ENCODE peak calls at places on chromosomes 7 and 10, in six cellular contexts. One of them, this sample, is unnamed.

GRCh38 chr10:72011016-72011415 is 46.8 kb downstream of the CHST3 start:
- DNase-seq in thyroid gland: no peak
- DNase-seq in uterus: no peak
- DNase-seq in HCT116: no peak
- DNase-seq in body of pancreas: no peak
- DNase-seq in spleen: no peak
- DNase-seq in this sample: no peak

GRCh38 chr10:28794986-28795385 is 117.7 kb downstream of the BAMBI start:
- DNase-seq in thyroid gland: no peak
- DNase-seq in HCT116: no peak
- DNase-seq in body of pancreas: no peak
- DNase-seq in spleen: no peak
- DNase-seq in uterus: no peak
- DNase-seq in this sample: no peak

GRCh38 chr10:131089150-131089549 is 222.4 kb downstream of the TCERG1L start:
- DNase-seq in HCT116: no peak
- DNase-seq in body of pancreas: no peak
- DNase-seq in thyroid gland: no peak
- DNase-seq in uterus: no peak
- DNase-seq in spleen: peak
- DNase-seq in this sample: no peak

GRCh38 chr7:100367676-100368613 is 5.3 kb upstream of the PILRA start:
- DNase-seq in thyroid gland: peak
- DNase-seq in HCT116: no peak
- DNase-seq in uterus: no peak
- DNase-seq in body of pancreas: no peak
- DNase-seq in spleen: peak
- DNase-seq in this sample: no peak

GRCh38 chr7:157136372-157136771 is 2.4 kb upstream of the UBE3C start:
- DNase-seq in uterus: no peak
- DNase-seq in HCT116: no peak
- DNase-seq in thyroid gland: no peak
- DNase-seq in spleen: no peak
- DNase-seq in body of pancreas: no peak
- DNase-seq in this sample: no peak

GRCh38 chr10:23994459-23995046 is 214.4 kb upstream of the KIAA1217 start:
- DNase-seq in body of pancreas: peak
- DNase-seq in HCT116: peak
- DNase-seq in uterus: peak
- DNase-seq in spleen: no peak
- DNase-seq in thyroid gland: peak
- DNase-seq in this sample: peak

GRCh38 chr10:4181690-4182089 is 396.7 kb upstream of the KLF6 start:
- DNase-seq in uterus: no peak
- DNase-seq in thyroid gland: no peak
- DNase-seq in body of pancreas: no peak
- DNase-seq in spleen: no peak
- DNase-seq in HCT116: no peak
- DNase-seq in this sample: no peak

GRCh38 chr10:32972454-32972853 is 14.4 kb upstream of the ITGB1 start:
- DNase-seq in thyroid gland: no peak
- DNase-seq in HCT116: no peak
- DNase-seq in body of pancreas: no peak
- DNase-seq in spleen: no peak
- DNase-seq in uterus: no peak
- DNase-seq in this sample: no peak

GRCh38 chr7:369476-369980 is 79.6 kb downstream of the FOXL3 start:
- DNase-seq in thyroid gland: no peak
- DNase-seq in spleen: peak
- DNase-seq in body of pancreas: peak
- DNase-seq in HCT116: no peak
- DNase-seq in uterus: no peak
- DNase-seq in this sample: no peak

GRCh38 chr7:5462216-5462615 is 38.6 kb upstream of the TNRC18 start:
- DNase-seq in spleen: no peak
- DNase-seq in uterus: no peak
- DNase-seq in HCT116: no peak
- DNase-seq in thyroid gland: no peak
- DNase-seq in body of pancreas: no peak
- DNase-seq in this sample: no peak
- TF ChIP-seq POLR2A in spleen: no peak
- TF ChIP-seq POLR2A in uterus: no peak
- TF ChIP-seq POLR2A in HCT116: no peak
- TF ChIP-seq POLR2A in thyroid gland: no peak
- TF ChIP-seq POLR2A in body of pancreas: no peak
- TF ChIP-seq POLR2A in this sample: no peak

DNA sequence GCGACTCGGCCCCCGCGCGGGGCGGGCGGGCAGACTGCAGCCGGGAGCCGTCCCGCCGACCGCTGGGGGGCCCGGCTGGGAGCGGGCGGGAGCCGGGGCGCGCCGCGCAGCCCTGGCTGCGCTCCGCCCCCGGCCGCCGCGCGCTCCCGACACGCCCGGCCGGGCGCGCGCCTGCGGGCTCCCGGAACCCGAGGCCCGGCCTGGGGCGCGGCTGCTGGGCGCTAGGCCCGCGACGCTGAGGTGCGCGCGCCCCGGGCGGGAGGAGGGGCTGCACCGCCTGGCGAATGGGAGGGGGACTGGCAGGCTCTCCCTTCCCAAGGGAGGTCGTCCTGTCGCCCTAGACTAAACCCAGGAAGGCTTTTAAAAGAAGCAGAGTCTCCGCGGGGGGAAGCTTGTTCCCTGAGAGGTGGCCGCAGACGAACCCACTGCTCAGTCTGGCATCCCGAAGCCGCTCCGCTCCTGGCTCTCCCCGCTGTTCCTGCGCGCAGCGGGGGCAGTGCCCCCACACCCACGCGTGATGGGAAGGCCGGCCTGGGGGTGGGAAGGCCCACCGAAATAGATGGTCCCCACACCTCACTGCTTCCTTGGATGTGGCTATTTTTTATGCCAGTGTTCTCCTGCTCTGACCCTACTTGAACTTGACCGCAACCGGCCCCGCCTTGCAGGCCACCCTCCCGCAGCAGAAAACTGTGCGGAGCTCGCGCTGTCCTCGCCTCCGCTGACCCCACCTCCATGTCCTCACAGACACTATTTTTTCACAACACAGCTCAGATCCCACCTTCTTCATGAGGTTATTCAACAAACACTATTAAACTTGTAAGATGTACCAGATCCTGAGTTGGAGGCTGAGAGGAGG is at the start of gene VOPP1:
- DNase-seq in HCT116: no peak
- DNase-seq in spleen: peak
- DNase-seq in uterus: peak
- DNase-seq in thyroid gland: peak
- DNase-seq in body of pancreas: peak
- DNase-seq in this sample: peak
- TF ChIP-seq POLR2A in HCT116: no peak
- TF ChIP-seq POLR2A in spleen: no peak
- TF ChIP-seq POLR2A in uterus: peak
- TF ChIP-seq POLR2A in thyroid gland: peak
- TF ChIP-seq POLR2A in body of pancreas: peak
- TF ChIP-seq POLR2A in this sample: peak

GRCh38 chr7:28685660-28686417 is 272.3 kb downstream of the TRIL start:
- DNase-seq in uterus: peak
- DNase-seq in spleen: peak
- DNase-seq in HCT116: peak
- DNase-seq in thyroid gland: peak
- DNase-seq in body of pancreas: peak
- DNase-seq in this sample: peak
- TF ChIP-seq POLR2A in uterus: peak
- TF ChIP-seq POLR2A in spleen: peak
- TF ChIP-seq POLR2A in HCT116: no peak
- TF ChIP-seq POLR2A in thyroid gland: peak
- TF ChIP-seq POLR2A in body of pancreas: peak
- TF ChIP-seq POLR2A in this sample: peak

DNA sequence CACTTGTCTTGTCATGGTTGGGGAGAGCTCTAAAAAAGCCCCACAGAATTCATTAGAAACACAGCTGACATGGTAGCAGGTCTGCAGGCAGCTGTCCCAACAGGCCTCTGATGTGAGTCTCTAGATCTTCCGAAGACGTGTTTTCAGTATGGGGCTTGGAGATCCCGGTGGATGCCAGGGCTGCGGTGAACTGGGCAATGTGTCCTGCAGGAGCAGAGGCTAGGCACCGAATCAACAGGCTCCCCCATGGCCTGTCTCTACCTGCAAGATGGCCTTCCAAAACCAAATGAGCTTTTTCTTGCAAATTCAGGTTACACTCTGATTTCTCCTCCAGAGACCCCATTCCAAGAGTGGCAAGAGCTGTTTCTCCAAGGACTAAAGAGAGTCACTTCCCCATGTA is 2.9 kb downstream of the CPXM2 start:
- DNase-seq in uterus: no peak
- DNase-seq in thyroid gland: no peak
- DNase-seq in body of pancreas: no peak
- DNase-seq in spleen: no peak
- DNase-seq in HCT116: no peak
- DNase-seq in this sample: no peak
- TF ChIP-seq POLR2A in uterus: no peak
- TF ChIP-seq POLR2A in thyroid gland: no peak
- TF ChIP-seq POLR2A in body of pancreas: no peak
- TF ChIP-seq POLR2A in spleen: no peak
- TF ChIP-seq POLR2A in HCT116: no peak
- TF ChIP-seq POLR2A in this sample: no peak

DNA sequence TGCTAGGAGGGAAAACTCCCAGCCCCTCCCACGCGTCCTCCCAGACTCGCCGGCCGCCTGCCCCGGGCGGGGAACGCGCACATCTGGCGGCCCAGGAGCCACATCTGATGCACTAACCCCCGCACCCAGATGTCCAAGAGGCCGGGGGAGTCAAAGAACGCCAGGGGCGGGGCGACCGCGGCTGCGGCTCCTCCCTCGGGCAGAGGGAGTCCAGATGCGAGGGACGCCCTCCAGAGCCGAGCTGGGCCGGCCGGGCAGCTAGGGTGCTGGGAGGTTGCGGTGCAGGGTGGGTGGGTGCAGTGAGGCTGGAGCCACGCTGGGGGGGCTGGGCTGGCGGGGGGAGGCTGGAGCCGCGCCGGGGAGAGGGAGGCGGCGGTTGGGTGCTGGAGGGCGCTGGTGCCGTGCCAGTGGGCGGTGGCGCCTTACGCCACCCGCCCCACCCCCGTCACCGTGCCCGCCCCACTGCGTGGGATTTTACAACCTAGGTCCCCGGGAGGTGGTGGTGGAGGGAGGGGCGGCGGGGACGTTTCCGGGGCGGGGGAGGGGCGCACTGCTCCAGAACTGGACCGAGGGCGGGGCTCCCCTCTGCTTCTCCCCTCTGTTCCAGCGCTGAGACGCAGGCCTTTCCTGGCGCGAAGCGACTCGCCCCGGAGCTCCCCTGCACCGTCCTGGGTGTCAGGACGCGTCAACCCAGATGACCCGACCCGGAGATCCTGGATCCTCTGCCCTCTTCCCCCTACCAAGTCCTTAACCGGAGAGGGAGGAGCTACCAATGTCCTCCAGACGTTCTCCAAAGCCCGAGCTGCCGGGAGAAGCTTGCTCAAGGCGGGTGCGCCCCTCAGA is 109.1 kb downstream of the REEP3 start:
- DNase-seq in body of pancreas: peak
- DNase-seq in uterus: peak
- DNase-seq in thyroid gland: peak
- DNase-seq in spleen: peak
- DNase-seq in HCT116: peak
- DNase-seq in this sample: peak
- TF ChIP-seq POLR2A in body of pancreas: peak
- TF ChIP-seq POLR2A in uterus: peak
- TF ChIP-seq POLR2A in thyroid gland: peak
- TF ChIP-seq POLR2A in spleen: no peak
- TF ChIP-seq POLR2A in HCT116: peak
- TF ChIP-seq POLR2A in this sample: peak

This sample was measured in ovary.